ENCODE peak calls at places on chromosomes 13 and 19, in seven cellular contexts. L is activated CD4-positive, alpha-beta T cell treated with anti-CD3 and anti-CD28 coated beads, Interleukin-2, amount 50 U/mL, for 1 hour; F is AG10803; C is KG1; U is stimulated activated CD8-positive, alpha-beta memory T cell treated with anti-CD3 and anti-CD28 coated beads, Interleukin-4, amount 100 ng/mL, for 1 hour; S is nephron progenitor cell; O is NCI-H510A. B is an unnamed sample.

GRCh38 chr13:95073826-95074345 is 227.4 kb downstream of the ABCC4 start:
- DNase-seq in L (no peak), F (peak), C (no peak), U (no peak), S (no peak), O (no peak), B (no peak)

GRCh38 chr13:99980201-99981114 is 1.1 kb upstream of the ZIC2 start:
- DNase-seq in L (peak), F (peak), C (no peak), U (no peak), S (peak), O (peak), B (peak)

GRCh38 chr19:49489601-49490167 is 2.3 kb downstream of the RPL13A start:
- DNase-seq in L (no peak), F (no peak), C (no peak), U (no peak), S (no peak), O (no peak), B (no peak)

GRCh38 chr13:28819748-28820098 is 416 bp upstream of the MTUS2 start:
- DNase-seq in L (peak), F (peak), C (peak), U (no peak), S (peak), O (peak), B (peak)

GRCh38 chr19:37594982-37595382 is 306 bp downstream of the ZNF540 start:
- DNase-seq in L (peak), F (peak), C (peak), U (peak), S (peak), O (no peak), B (peak)

GRCh38 chr19:4533334-4533733 is 1.7 kb downstream of the PLIN5 start:
- DNase-seq in L (no peak), F (no peak), C (no peak), U (no peak), S (no peak), O (no peak), B (no peak)

GRCh38 chr13:41079725-41080124 is 18.4 kb downstream of the WBP4 start:
- DNase-seq in L (no peak), F (no peak), C (no peak), U (no peak), S (no peak), O (no peak), B (no peak)

GRCh38 chr19:2575734-2576481 is 100.0 kb downstream of the GADD45B start:
- DNase-seq in L (no peak), F (peak), C (no peak), U (no peak), S (peak), O (no peak), B (no peak)

GRCh38 chr19:3148503-3148902 is 12.7 kb downstream of the GNA15 start:
- DNase-seq in L (no peak), F (no peak), C (no peak), U (no peak), S (no peak), O (no peak), B (peak)

GRCh38 chr19:19774354-19775033 is 41.6 kb upstream of the ZNF14 start:
- DNase-seq in L (no peak), F (no peak), C (no peak), U (no peak), S (no peak), O (no peak), B (no peak)

GRCh38 chr13:110989331-110989730 is 74.5 kb upstream of the ANKRD10 start:
- DNase-seq in L (no peak), F (peak), C (no peak), U (no peak), S (no peak), O (no peak), B (no peak)

GRCh38 chr19:29519146-29519545 is 6.6 kb upstream of the VSTM2B start:
- DNase-seq in L (no peak), F (no peak), C (no peak), U (no peak), S (no peak), O (no peak), B (peak)

GRCh38 chr19:13118424-13119193 is 545 bp downstream of the NACC1 start:
- DNase-seq in L (no peak), F (no peak), C (no peak), U (no peak), S (peak), O (peak), B (no peak)

GRCh38 chr13:110559986-110560385 is 1.5 kb downstream of the RAB20 start:
- DNase-seq in L (no peak), F (no peak), C (no peak), U (no peak), S (no peak), O (no peak), B (no peak)

GRCh38 chr19:30209617-30210600 is 162.3 kb upstream of the ZNF536 start:
- DNase-seq in L (no peak), F (no peak), C (no peak), U (no peak), S (no peak), O (no peak), B (no peak)

GRCh38 chr13:80654638-80655249 is 313.8 kb upstream of the SPRY2 start:
- DNase-seq in L (no peak), F (no peak), C (no peak), U (no peak), S (no peak), O (no peak), B (no peak)

GRCh38 chr19:5967571-5967970 is 10.4 kb downstream of the RANBP3 start:
- DNase-seq in L (no peak), F (no peak), C (no peak), U (no peak), S (no peak), O (no peak), B (peak)

GRCh38 chr19:46489445-46490272 is 6.0 kb downstream of the PNMA8B start:
- DNase-seq in L (no peak), F (peak), C (no peak), U (no peak), S (peak), O (no peak), B (no peak)

GRCh38 chr13:29524176-29524575 is 71.3 kb downstream of the SLC7A1 start:
- DNase-seq in L (no peak), F (no peak), C (no peak), U (no peak), S (no peak), O (no peak), B (no peak)

GRCh38 chr13:83312194-83312593 is 570.1 kb downstream of the SLITRK1 start:
- DNase-seq in L (no peak), F (no peak), C (no peak), U (no peak), S (no peak), O (no peak), B (no peak)

GRCh38 chr19:19661675-19662251 is 1.7 kb downstream of the ATP13A1 start:
- DNase-seq in L (peak), F (no peak), C (no peak), U (no peak), S (no peak), O (no peak), B (no peak)

GRCh38 chr19:39052243-39052746 is 19.9 kb upstream of the FBXO27 start:
- DNase-seq in L (peak), F (peak), C (no peak), U (peak), S (peak), O (no peak), B (peak)

GRCh38 chr19:52170863-52171320 is 529 bp downstream of the ZNF836 start:
- DNase-seq in L (peak), F (no peak), C (no peak), U (no peak), S (peak), O (no peak), B (no peak)

GRCh38 chr13:102195566-102196462 is 206.0 kb downstream of the FGF14 start:
- DNase-seq in L (no peak), F (no peak), C (no peak), U (no peak), S (no peak), O (no peak), B (no peak)

GRCh38 chr19:13796301-13797057 is 1.2 kb downstream of the ZSWIM4 start:
- DNase-seq in L (no peak), F (peak), C (no peak), U (no peak), S (peak), O (no peak), B (no peak)

GRCh38 chr19:42461700-42462324 is 19.1 kb upstream of the CXCL17 start:
- DNase-seq in L (no peak), F (no peak), C (no peak), U (no peak), S (no peak), O (no peak), B (no peak)

GRCh38 chr13:29849071-29849541 is 1.3 kb downstream of the UBL3 start:
- DNase-seq in L (peak), F (peak), C (peak), U (peak), S (no peak), O (no peak), B (peak)

GRCh38 chr13:34943675-34944634 is 1.9 kb downstream of the NBEA start:
- DNase-seq in L (no peak), F (no peak), C (no peak), U (no peak), S (no peak), O (no peak), B (peak)

B was measured in naive thymus-derived CD8-positive, alpha-beta T cell.